ENCODE peak calls at places on chromosomes 4 and X, in six cellular contexts. E, A, W, N, U and L are unnamed samples.

GRCh38 chr4:1012031-1012739 is 759 bp downstream of the FGFRL1 start:
- DNase-seq in E (peak; percentile 48), A (peak; percentile 69), W (peak; percentile 36), N (peak; percentile 57), U (no peak), L (peak; percentile 34)

GRCh38 chrX:133859336-133859735 is 126.1 kb downstream of the GPC3 start:
- DNase-seq in E (no peak), A (no peak), W (no peak), N (no peak), U (peak; percentile 75), L (peak; percentile 66)

GRCh38 chr4:120155287-120155686 is 88.6 kb upstream of the MAD2L1 start:
- DNase-seq in E (no peak), A (no peak), W (no peak), N (no peak), U (peak; percentile 20), L (peak; percentile 17)

GRCh38 chr4:154088741-154089140 is 299.9 kb upstream of the SFRP2 start:
- DNase-seq in E (no peak), A (peak; percentile 22), W (no peak), N (no peak), U (peak; percentile 25), L (no peak)

GRCh38 chrX:118117069-118117405 is 427 bp upstream of the KLHL13 start:
- DNase-seq in E (no peak), A (no peak), W (no peak), N (no peak), U (no peak), L (peak; percentile 2)

GRCh38 chr4:113699772-113700171 is 61.8 kb downstream of the CAMK2D start:
- DNase-seq in E (no peak), A (no peak), W (no peak), N (no peak), U (peak; percentile 39), L (peak; percentile 7)

GRCh38 chrX:132532955-132533354 is 44.1 kb upstream of the MBNL3 start:
- DNase-seq in E (no peak), A (peak; percentile 20), W (peak; percentile 2), N (no peak), U (peak; percentile 25), L (peak; percentile 0)

GRCh38 chr4:176780995-176781738 is 11.6 kb downstream of the VEGFC start:
- DNase-seq in E (peak; percentile 76), A (no peak), W (peak; percentile 36), N (no peak), U (peak; percentile 94), L (peak; percentile 72)

GRCh38 chrX:111244238-111244750 is 26.0 kb downstream of the CAPN6 start:
- DNase-seq in E (no peak), A (peak; percentile 14), W (peak; percentile 6), N (no peak), U (peak; percentile 20), L (peak; percentile 16)

DNA sequence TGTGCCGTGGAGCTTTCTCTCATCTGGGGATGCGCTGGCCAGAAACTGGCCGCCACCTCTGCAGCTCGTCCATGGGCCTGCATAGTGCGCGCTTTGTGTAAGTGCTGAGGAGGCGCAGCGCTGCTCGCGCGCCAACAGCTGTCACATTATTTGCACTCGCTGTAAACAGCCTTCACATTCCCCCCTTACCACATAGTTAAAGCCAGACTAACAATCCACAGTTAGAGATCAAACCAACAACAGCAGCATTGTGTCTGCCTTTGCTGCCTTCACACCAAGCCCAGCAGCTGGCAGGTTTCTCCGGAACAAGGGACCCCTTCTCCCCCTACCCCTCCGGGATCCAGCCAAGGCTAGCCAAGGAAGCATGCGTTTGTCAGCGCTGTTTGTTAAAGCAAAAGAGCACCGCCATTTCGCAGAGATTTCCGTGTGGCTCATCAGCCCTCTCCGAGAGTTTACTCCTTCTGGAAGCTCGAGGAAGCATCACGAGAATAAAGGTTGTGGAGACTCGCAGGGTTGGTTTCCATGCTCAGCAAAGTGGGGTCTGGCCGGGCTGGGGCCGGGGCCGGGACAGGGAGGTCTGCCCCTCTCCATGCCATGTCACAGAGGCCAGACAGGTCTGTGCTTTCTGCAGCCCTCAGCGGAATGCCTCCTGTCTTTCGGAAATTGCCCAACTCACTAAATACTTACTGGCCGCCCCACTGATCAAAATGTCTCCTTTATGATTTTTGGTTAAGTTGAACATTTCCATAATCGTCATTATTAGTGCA is 11.0 kb downstream of the BCOR start:
- DNase-seq in E (no peak), A (no peak), W (peak; percentile 27), N (peak; percentile 31), U (no peak), L (no peak)
- H3K4me3 ChIP-seq in E (no peak overlapping the region), A (no peak overlapping the region), W (no peak overlapping the region), N (no peak overlapping the region), U (no peak overlapping the region), L (no peak overlapping the region)

GRCh38 chr4:123159479-123159878 is 237.1 kb upstream of the NUDT6 start:
- DNase-seq in E (no peak), A (no peak), W (no peak), N (no peak), U (no peak), L (no peak)
- TF ChIP-seq CTCF in E (no peak), A (no peak), W (no peak), N (no peak), U (no peak), L (no peak)

GRCh38 chrX:574830-575229 is 55.8 kb upstream of the SHOX start:
- DNase-seq in E (no peak), A (no peak), W (no peak), N (no peak), U (no peak), L (no peak)
- H3K4me3 ChIP-seq in E (no peak overlapping the region), A (no peak overlapping the region), W (no peak overlapping the region), N (no peak overlapping the region), U (no peak overlapping the region), L (no peak overlapping the region)

GRCh38 chr4:184287697-184288255 is 70.1 kb upstream of the ENPP6 start:
- DNase-seq in E (peak; percentile 55), A (peak; percentile 57), W (peak; percentile 79), N (no peak), U (peak; percentile 69), L (peak; percentile 78)
- TF ChIP-seq CTCF in E (no peak), A (peak; percentile 24), W (peak; percentile 38), N (no peak), U (peak; percentile 44), L (peak; percentile 40)

DNA sequence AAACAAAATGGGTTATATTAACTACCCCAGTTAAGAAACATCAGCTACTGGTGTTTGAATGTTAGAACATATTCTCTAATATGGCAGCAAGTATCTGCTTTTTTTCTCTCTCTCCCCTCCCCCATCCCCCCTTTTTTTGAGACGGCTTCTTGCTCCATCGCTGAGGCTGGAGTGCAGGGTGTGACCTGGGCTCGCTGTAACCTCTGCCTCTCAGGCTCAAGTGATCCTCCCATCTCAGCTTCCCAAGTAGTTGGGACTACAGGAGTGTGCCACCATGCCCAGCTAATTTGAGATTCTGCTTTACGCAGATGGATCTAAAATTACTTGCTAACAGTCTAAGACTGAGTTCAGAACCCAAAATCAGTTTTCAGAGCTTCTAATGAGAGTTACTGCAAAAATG is 101.9 kb downstream of the AFF1 start:
- DNase-seq in E (no peak), A (no peak), W (no peak), N (no peak), U (no peak), L (no peak)
- H3K4me3 ChIP-seq in E (no peak overlapping the region), A (no peak overlapping the region), W (no peak overlapping the region), N (no peak overlapping the region), U (no peak overlapping the region), L (no peak overlapping the region)

DNA sequence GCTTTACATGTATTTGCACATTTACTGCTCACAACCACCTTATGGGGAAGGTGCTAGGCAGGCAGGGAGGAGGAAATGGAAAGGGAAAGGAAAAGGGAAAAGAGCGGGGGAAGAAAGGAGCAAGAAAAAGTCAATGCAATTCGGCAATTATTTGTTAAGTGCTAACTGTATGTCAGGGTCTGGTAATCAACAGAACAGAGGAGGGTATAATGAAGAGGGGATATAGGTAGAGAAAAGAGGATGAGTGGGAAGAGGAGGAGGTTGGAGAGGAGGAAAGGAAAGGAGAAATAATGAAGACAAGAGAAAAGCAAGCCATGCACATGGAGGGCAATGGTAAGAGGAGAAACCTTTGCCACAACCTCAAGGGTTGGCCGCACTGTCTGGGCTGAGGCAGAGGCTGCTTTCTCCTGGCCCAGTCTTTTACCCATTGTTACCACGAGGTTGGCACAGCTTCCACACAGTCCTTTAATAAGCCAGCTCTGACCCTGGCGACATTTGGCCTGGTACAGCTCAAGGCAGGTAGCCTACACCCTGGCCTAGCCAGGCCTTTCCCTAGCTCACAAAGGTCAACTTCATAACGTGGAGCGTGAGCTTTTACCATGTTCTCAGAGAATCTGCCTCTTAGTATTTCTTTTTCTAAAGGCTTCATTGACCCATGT is 836 bp downstream of the BTK start:
- DNase-seq in E (no peak), A (no peak), W (no peak), N (no peak), U (no peak), L (no peak)
- TF ChIP-seq CTCF in E (no peak), A (no peak), W (no peak), N (no peak), U (no peak), L (no peak)

GRCh38 chrX:153966283-153966688 is 5.3 kb downstream of the HCFC1 start:
- DNase-seq in E (no peak), A (peak; percentile 17), W (no peak), N (peak; percentile 73), U (no peak), L (no peak)
- H3K4me3 ChIP-seq in E (no peak overlapping the region), A (no peak overlapping the region), W (no peak overlapping the region), N (no peak overlapping the region), U (no peak overlapping the region), L (no peak overlapping the region)

GRCh38 chr4:15043226-15043625 is 40.9 kb downstream of the CPEB2 start:
- DNase-seq in E (no peak), A (no peak), W (peak; percentile 18), N (no peak), U (no peak), L (peak; percentile 21)
- TF ChIP-seq CTCF in E (no peak), A (peak; percentile 22), W (peak; percentile 31), N (no peak), U (peak; percentile 11), L (peak; percentile 33)